ENCODE peak calls at places on chromosomes 5 and 9, in five cellular contexts. U, M, J, Q and Y are unnamed samples.

GRCh38 chr5:146848133-146848532 is 30.4 kb downstream of the PPP2R2B start:
- DNase-seq in M (no peak), J (no peak), Q (no peak), U (no peak), Y (no peak)

GRCh38 chr5:80961376-80962281 is 1.5 kb downstream of the RASGRF2 start:
- DNase-seq in M (no peak), Q (peak), J (no peak), U (no peak), Y (no peak)

GRCh38 chr9:115234094-115234493 is 116.1 kb upstream of the TNC start:
- DNase-seq in M (no peak), J (peak), U (no peak), Q (no peak), Y (no peak)

GRCh38 chr5:87020099-87020934 is 247.4 kb upstream of the RASA1 start:
- DNase-seq in J (no peak), M (no peak), Q (no peak), U (no peak), Y (no peak)

GRCh38 chr9:128420651-128421473 is at the start of gene CERCAM:
- DNase-seq in U (peak), J (peak), M (peak), Q (no peak), Y (no peak)

GRCh38 chr5:41748631-41749030 is 121.6 kb downstream of the OXCT1 start:
- DNase-seq in U (no peak), J (no peak), Q (no peak), M (no peak), Y (no peak)

GRCh38 chr5:76351577-76351976 is 51.5 kb upstream of the IQGAP2 start:
- DNase-seq in M (no peak), U (no peak), Q (no peak), J (no peak), Y (no peak)

GRCh38 chr5:108729306-108729645 is 18.4 kb upstream of the FER start:
- DNase-seq in M (no peak), U (no peak), J (no peak), Q (no peak), Y (no peak)

GRCh38 chr5:173352366-173353069 is 24.3 kb upstream of the STC2 start:
- DNase-seq in M (no peak), U (no peak), J (no peak), Q (no peak), Y (no peak)

GRCh38 chr5:136235316-136235715 is 42.4 kb upstream of the SMIM32 start:
- DNase-seq in Q (no peak), U (no peak), M (no peak), J (peak), Y (no peak)

GRCh38 chr5:167050568-167051214 is 1240.8 kb upstream of the WWC1 start:
- DNase-seq in Q (no peak), M (no peak), J (no peak), U (no peak), Y (no peak)

GRCh38 chr5:116815081-116815480 is 240.5 kb upstream of the SEMA6A start:
- DNase-seq in U (no peak), J (no peak), Q (no peak), M (no peak), Y (no peak)

GRCh38 chr9:96462538-96462937 is 12.6 kb downstream of the HABP4 start:
- DNase-seq in J (no peak), U (no peak), M (no peak), Q (no peak), Y (no peak)

GRCh38 chr5:74673011-74673790 is 11.8 kb upstream of the HEXB start:
- DNase-seq in M (no peak), Q (no peak), U (no peak), J (peak), Y (peak)

GRCh38 chr9:129414377-129415021 is 206.4 kb downstream of the C9orf50 start:
- DNase-seq in U (no peak), M (no peak), Q (peak), J (peak), Y (no peak)

GRCh38 chr5:5558593-5558992 is 136.1 kb downstream of the ICE1 start:
- DNase-seq in U (no peak), J (no peak), M (no peak), Q (no peak), Y (no peak)

GRCh38 chr9:36550135-36550534 is 22.6 kb upstream of the MELK start:
- DNase-seq in J (no peak), M (no peak), U (no peak), Q (no peak), Y (no peak)

GRCh38 chr9:129875181-129875611 is 39.9 kb downstream of the USP20 start:
- DNase-seq in Q (no peak), U (no peak), J (no peak), M (no peak), Y (no peak)

GRCh38 chr9:90344013-90344412 is 298.6 kb downstream of the DIRAS2 start:
- DNase-seq in M (no peak), Q (no peak), U (no peak), J (no peak), Y (no peak)

GRCh38 chr9:17222932-17223331 is 88.1 kb downstream of the CNTLN start:
- DNase-seq in U (no peak), M (no peak), J (no peak), Q (no peak), Y (no peak)

GRCh38 chr5:89338935-89339334 is 456.0 kb upstream of the MEF2C start:
- DNase-seq in Q (no peak), U (no peak), J (no peak), M (no peak), Y (peak)

GRCh38 chr5:106865279-106865678 is 805.5 kb downstream of the EFNA5 start:
- DNase-seq in J (no peak), Q (no peak), U (no peak), M (no peak), Y (no peak)

GRCh38 chr9:97740848-97741821 is 44.0 kb upstream of the XPA start:
- DNase-seq in M (peak), U (peak), J (no peak), Q (no peak), Y (no peak)

GRCh38 chr5:149853701-149854100 is 90.9 kb downstream of the PDE6A start:
- DNase-seq in U (no peak), J (no peak), Q (no peak), M (no peak), Y (no peak)
- H3K4me3 ChIP-seq in U (no peak), J (no peak), Q (no peak), M (no peak), Y (no peak)

DNA sequence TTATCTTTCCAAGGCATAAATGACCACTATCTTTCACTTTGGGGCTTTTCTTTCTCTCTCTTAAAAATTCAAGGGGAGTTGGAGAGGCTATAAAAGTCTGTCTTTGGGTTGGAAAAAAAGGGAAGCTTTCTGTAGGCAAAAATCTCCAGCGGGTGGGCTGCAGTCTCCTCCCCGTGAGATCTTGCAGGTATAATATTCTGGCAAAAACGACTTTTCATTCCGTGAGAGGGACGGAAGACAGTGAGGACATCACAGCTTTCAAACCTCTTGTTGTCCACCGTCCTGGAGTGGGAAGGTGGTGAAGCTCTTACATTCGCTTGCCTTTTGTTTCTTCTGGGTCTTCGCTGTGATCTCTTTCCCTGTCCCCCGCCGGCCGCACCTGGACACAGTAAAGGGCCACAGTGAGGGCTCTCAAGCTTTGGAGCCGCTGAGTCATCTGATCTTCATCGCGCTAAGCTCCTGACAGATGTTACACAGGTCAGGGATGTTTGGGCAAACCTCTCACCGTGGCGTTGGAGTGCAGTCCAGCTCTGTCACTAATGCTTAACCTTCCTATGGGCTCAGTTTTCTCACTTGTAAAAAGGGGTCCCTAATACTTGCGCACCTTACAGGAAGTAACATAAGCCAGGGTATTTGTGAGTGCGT is 61.9 kb upstream of the MEGF10 start:
- DNase-seq in J (no peak), Q (no peak), M (no peak), U (no peak), Y (no peak)
- H3K4me3 ChIP-seq in J (peak), Q (peak), M (peak), U (peak), Y (no peak)

GRCh38 chr5:83917261-83917908 is 196.7 kb upstream of the HAPLN1 start:
- DNase-seq in J (no peak), Q (no peak), U (no peak), M (no peak), Y (no peak)

GRCh38 chr5:83914662-83915418 is 194.2 kb upstream of the HAPLN1 start:
- DNase-seq in Q (no peak), U (no peak), M (no peak), J (no peak), Y (no peak)

GRCh38 chr5:83914199-83914598 is 193.5 kb upstream of the HAPLN1 start:
- DNase-seq in J (no peak), Q (no peak), U (no peak), M (no peak), Y (no peak)

GRCh38 chr5:83911367-83911919 is 190.8 kb upstream of the HAPLN1 start:
- DNase-seq in Q (no peak), U (no peak), J (no peak), M (no peak), Y (no peak)

GRCh38 chr5:83913593-83913992 is 192.9 kb upstream of the HAPLN1 start:
- DNase-seq in Q (no peak), U (no peak), M (no peak), J (no peak), Y (no peak)
- H3K4me3 ChIP-seq in Q (no peak), U (no peak), M (no peak), J (no peak), Y (no peak)

GRCh38 chr5:178323961-178324360 is 91.4 kb upstream of the PHYKPL start:
- DNase-seq in U (peak), J (no peak), M (no peak), Q (no peak), Y (no peak)

GRCh38 chr5:178325311-178326053 is 92.9 kb upstream of the PHYKPL start:
- DNase-seq in M (no peak), U (peak), Q (no peak), J (no peak), Y (no peak)

GRCh38 chr5:178324481-178325310 is 92.1 kb upstream of the PHYKPL start:
- DNase-seq in J (no peak), Q (no peak), U (peak), M (no peak), Y (no peak)

GRCh38 chr5:178323541-178323865 is 90.9 kb upstream of the PHYKPL start:
- DNase-seq in J (no peak), Q (no peak), M (no peak), U (peak), Y (no peak)

DNA sequence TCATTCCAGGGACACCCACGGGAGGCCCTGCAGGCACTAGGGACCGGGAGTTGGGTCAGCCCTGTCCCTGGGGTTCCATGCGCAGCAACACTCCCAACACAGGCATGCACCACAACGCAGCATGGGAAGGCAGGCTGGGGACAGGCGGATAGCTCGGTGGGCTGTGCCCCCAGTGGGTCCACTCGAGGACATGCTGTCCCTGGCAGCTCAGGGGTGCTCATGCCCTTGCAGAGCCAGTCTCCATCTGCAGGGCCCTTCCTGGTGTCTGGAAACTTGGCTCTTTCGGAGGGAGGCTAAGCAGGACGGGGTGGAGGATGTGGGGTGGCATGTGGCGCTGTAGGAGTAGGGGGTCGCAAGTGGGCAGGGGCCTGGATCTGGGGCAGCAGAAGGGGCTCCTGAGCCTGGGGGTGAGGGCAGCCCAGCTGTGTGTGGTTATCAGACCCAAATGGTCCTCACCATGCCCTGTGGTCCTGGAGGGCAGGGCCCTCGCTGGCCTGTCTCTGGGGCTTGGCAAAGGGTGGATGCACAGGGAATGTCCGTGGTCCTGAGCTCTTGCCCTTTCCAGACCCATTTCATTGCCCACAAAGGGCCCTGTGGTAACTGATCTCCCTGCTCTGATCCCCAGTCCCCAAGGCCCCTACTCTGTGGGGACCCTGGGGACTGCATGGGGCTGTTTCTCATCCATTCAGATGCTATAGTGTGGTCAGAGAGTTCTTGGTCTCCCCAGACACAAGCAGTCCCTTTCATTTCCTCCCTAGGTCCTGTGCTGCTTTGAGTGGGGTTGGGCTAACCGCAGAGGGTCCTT is 90.3 kb upstream of the PHYKPL start:
- DNase-seq in Q (no peak), J (no peak), U (peak), M (no peak), Y (no peak)
- H3K4me3 ChIP-seq in Q (no peak), J (no peak), U (no peak), M (no peak), Y (no peak)